ENCODE peak calls at places on chromosomes 6 and 20, in nine cellular contexts. O is CD8-positive, alpha-beta memory T cell; L is A549; B is AG04450; V is GM23248; F is colonic mucosa; E is astrocyte of the spinal cord; C is mesendoderm; Y is RWPE2. X is an unnamed sample.
A peak's percentile ranks its signal among the peaks of the same experiment; 100 is the strongest.

GRCh38 chr6:123276439-123277045 is 280.5 kb downstream of the CLVS2 start:
- DNase-seq in O (no peak), L (no peak), B (no peak), V (no peak), F (no peak), E (peak; percentile 10), C (peak; percentile 73), Y (no peak), X (no peak)

GRCh38 chr6:30557683-30557981 is 537 bp downstream of the PRR3 start:
- DNase-seq in O (no peak), L (no peak), B (no peak), V (no peak), F (no peak), E (no peak), C (no peak), Y (no peak), X (no peak)

GRCh38 chr6:166633732-166634535 is 6.9 kb upstream of the RPS6KA2 start:
- DNase-seq in O (no peak), L (no peak), B (no peak), V (peak; percentile 25), F (no peak), E (no peak), C (no peak), Y (no peak), X (no peak)

GRCh38 chr20:12108842-12109241 is 191.1 kb downstream of the BTBD3 start:
- DNase-seq in O (no peak), L (no peak), B (no peak), V (no peak), F (no peak), E (no peak), C (no peak), Y (no peak), X (no peak)

GRCh38 chr6:75273009-75273408 is 11.6 kb downstream of the TMEM30A start:
- DNase-seq in O (no peak), L (no peak), B (no peak), V (no peak), F (no peak), E (no peak), C (no peak), Y (no peak), X (no peak)

GRCh38 chr6:3561745-3562144 is 104.9 kb upstream of the SLC22A23 start:
- DNase-seq in O (no peak), L (peak; percentile 43), B (no peak), V (peak; percentile 10), F (no peak), E (peak; percentile 58), C (peak; percentile 74), Y (no peak), X (peak; percentile 26)

GRCh38 chr6:107985701-107986100 is 27.7 kb upstream of the SEC63 start:
- DNase-seq in O (no peak), L (no peak), B (no peak), V (no peak), F (no peak), E (no peak), C (no peak), Y (no peak), X (no peak)

GRCh38 chr6:41103792-41104324 is 31.1 kb downstream of the NFYA start:
- DNase-seq in O (no peak), L (no peak), B (no peak), V (no peak), F (no peak), E (no peak), C (no peak), Y (no peak), X (no peak)

GRCh38 chr6:104855507-104855906 is 4.2 kb downstream of the HACE1 start:
- DNase-seq in O (no peak), L (no peak), B (no peak), V (peak; percentile 80), F (no peak), E (peak; percentile 41), C (no peak), Y (no peak), X (peak; percentile 4)

GRCh38 chr6:107928984-107929383 is 29.0 kb downstream of the SEC63 start:
- DNase-seq in O (no peak), L (no peak), B (no peak), V (no peak), F (no peak), E (no peak), C (no peak), Y (no peak), X (no peak)

GRCh38 chr20:733806-734205 is 34.5 kb downstream of the SLC52A3 start:
- DNase-seq in O (no peak), L (no peak), B (no peak), V (no peak), F (no peak), E (no peak), C (no peak), Y (no peak), X (no peak)

GRCh38 chr6:47083586-47084047 is 41.5 kb upstream of the ADGRF1 start:
- DNase-seq in O (no peak), L (no peak), B (peak; percentile 38), V (peak; percentile 42), F (peak; percentile 89), E (peak; percentile 86), C (no peak), Y (no peak), X (peak; percentile 77)
- H3K4me3 ChIP-seq in O (no peak overlapping the region), L (no peak overlapping the region), B (no peak overlapping the region), V (no peak overlapping the region), F (no peak overlapping the region), E (no peak overlapping the region), C (no peak overlapping the region), Y (no peak overlapping the region), X (no peak overlapping the region)

DNA sequence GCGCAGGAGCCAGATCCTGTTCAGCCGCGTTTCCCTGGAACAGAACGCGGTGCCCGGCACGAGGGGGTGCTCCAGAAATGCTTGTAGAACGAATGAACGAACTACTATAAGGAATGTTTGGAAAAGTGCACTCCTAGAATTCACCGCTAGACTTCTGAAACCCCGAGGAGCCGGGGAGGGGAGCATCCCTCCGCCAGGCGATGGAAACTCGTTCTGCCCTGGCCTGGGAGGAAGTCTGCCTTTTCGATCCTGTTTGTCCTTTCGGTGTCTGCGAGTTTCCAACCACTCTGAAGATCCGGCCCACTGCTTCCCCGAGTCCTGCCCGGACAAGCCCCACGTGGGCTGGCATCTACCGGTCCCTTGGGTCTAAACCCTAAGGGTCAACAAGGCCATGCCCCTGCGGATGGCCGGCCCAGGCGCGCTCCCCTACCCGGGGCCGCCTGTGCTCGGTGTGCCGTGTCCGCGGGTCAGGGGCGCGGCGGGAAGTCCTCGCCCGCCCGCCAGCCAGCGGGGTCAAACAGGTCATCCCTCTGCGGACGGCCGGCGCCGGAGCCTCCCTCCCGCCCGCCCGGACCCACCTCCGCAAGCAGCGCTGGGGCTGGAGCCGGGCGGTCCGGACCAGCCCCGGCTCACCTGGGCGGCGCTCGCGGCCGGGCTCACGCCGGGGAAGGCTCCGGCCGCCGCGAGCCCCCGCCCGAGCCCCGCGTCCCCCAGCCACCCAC is 521 bp downstream of the SULF2 start:
- DNase-seq in O (no peak), L (peak; percentile 74), B (no peak), V (peak; percentile 54), F (peak; percentile 43), E (peak; percentile 35), C (peak; percentile 74), Y (no peak), X (no peak)
- H3K4me3 ChIP-seq in O (no peak overlapping the region), L (peak overlapping the region; percentile 69), B (peak overlapping the region; percentile 17), V (peak overlapping the region; percentile 66), F (peak overlapping the region; percentile 73), E (peak overlapping the region; percentile 40), C (peak overlapping the region; percentile 60), Y (peak overlapping the region; percentile 93), X (peak overlapping the region; percentile 51)

GRCh38 chr20:4664691-4665360 is 56.9 kb upstream of the PRND start:
- DNase-seq in O (no peak), L (no peak), B (no peak), V (peak; percentile 20), F (no peak), E (no peak), C (no peak), Y (no peak), X (no peak)

GRCh38 chr20:4667371-4667773 is 54.3 kb upstream of the PRND start:
- DNase-seq in O (no peak), L (no peak), B (no peak), V (no peak), F (no peak), E (no peak), C (no peak), Y (no peak), X (no peak)

GRCh38 chr20:4663553-4663952 is 58.2 kb upstream of the PRND start:
- DNase-seq in O (no peak), L (no peak), B (no peak), V (no peak), F (no peak), E (no peak), C (no peak), Y (no peak), X (no peak)

GRCh38 chr20:4666001-4666470 is 55.7 kb upstream of the PRND start:
- DNase-seq in O (peak; percentile 70), L (no peak), B (no peak), V (peak; percentile 90), F (peak; percentile 26), E (peak; percentile 45), C (no peak), Y (peak; percentile 84), X (peak; percentile 34)

DNA sequence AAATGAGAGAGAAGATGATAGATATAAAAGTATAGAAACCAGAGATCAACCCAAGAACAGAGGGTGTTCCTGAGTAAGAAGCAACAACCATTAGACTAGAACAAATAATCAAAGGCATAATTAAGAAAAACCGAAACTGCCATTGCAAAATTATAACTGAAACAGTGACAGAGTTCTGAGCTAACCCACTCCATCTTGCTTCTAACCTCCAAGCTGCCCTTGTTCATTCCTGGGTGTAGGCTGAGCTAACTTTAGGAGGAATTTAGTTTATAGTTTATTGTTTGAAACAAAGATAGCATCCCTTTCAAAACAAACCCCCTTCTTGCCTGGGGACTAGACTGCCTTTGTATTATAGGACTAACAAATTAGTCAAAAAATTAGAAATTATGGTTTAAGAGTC is 56.1 kb upstream of the PRND start:
- DNase-seq in O (no peak), L (no peak), B (no peak), V (peak; percentile 34), F (no peak), E (no peak), C (no peak), Y (no peak), X (no peak)
- H3K4me3 ChIP-seq in O (peak overlapping the region; percentile 26), L (no peak overlapping the region), B (no peak overlapping the region), V (peak overlapping the region; percentile 50), F (no peak overlapping the region), E (no peak overlapping the region), C (no peak overlapping the region), Y (no peak overlapping the region), X (no peak overlapping the region)

GRCh38 chr6:15366003-15366535 is 120.2 kb downstream of the JARID2 start:
- DNase-seq in O (no peak), L (no peak), B (no peak), V (no peak), F (no peak), E (no peak), C (no peak), Y (no peak), X (no peak)
- H3K4me3 ChIP-seq in O (no peak overlapping the region), L (no peak overlapping the region), B (no peak overlapping the region), V (peak overlapping the region; percentile 39), F (no peak overlapping the region), E (no peak overlapping the region), C (no peak overlapping the region), Y (no peak overlapping the region), X (no peak overlapping the region)